ENCODE peak calls at places on chromosome 2, in six cellular contexts. Z, T, H, M, Q and P are unnamed samples.

GRCh38 chr2:16247371-16248177 is 307.2 kb downstream of the MYCN start:
- DNase-seq in H (peak; percentile 9), Q (no peak), M (no peak), T (no peak), Z (no peak), P (no peak)

GRCh38 chr2:64607381-64607780 is 46.3 kb downstream of the SERTAD2 start:
- DNase-seq in Q (no peak), T (no peak), H (no peak), Z (no peak), M (no peak), P (no peak)

GRCh38 chr2:224025874-224026273 is 13.2 kb downstream of the SERPINE2 start:
- DNase-seq in T (peak; percentile 77), Z (peak; percentile 50), Q (no peak), H (no peak), M (peak; percentile 32), P (no peak)

GRCh38 chr2:238566001-238566645 is 139.4 kb downstream of the ASB1 start:
- DNase-seq in M (no peak), H (no peak), T (no peak), Z (no peak), Q (no peak), P (no peak)

GRCh38 chr2:217398860-217399259 is 539.0 kb upstream of the TNP1 start:
- DNase-seq in M (no peak), T (no peak), Q (no peak), H (no peak), Z (no peak), P (no peak)

GRCh38 chr2:165573534-165574461 is 104.3 kb downstream of the CSRNP3 start:
- DNase-seq in T (no peak), Z (peak; percentile 91), H (peak; percentile 66), M (no peak), Q (peak; percentile 61), P (peak; percentile 52)

GRCh38 chr2:10978112-10978670 is 66.5 kb downstream of the KCNF1 start:
- DNase-seq in Q (no peak), Z (no peak), H (no peak), M (no peak), T (no peak), P (no peak)

GRCh38 chr2:51829477-51829876 is 797.5 kb upstream of the NRXN1 start:
- DNase-seq in Z (no peak), H (no peak), T (no peak), Q (no peak), M (no peak), P (no peak)

GRCh38 chr2:45170976-45171514 is 161.8 kb upstream of the SIX2 start:
- DNase-seq in M (no peak), T (no peak), Q (no peak), H (no peak), Z (no peak), P (no peak)

GRCh38 chr2:200367155-200367554 is 60.7 kb downstream of the SPATS2L start:
- DNase-seq in M (no peak), Z (no peak), Q (no peak), H (no peak), T (no peak), P (no peak)

GRCh38 chr2:115908731-115909130 is 1466.3 kb downstream of the DPP10 start:
- DNase-seq in T (no peak), Q (no peak), H (no peak), Z (no peak), M (no peak), P (no peak)

GRCh38 chr2:3789246-3789645 is 85.9 kb downstream of the DCDC2C start:
- DNase-seq in Q (no peak), H (no peak), T (no peak), M (no peak), Z (no peak), P (no peak)

GRCh38 chr2:26454561-26455001 is 23.3 kb downstream of the OTOF start:
- DNase-seq in Z (no peak), H (no peak), Q (no peak), M (no peak), T (no peak), P (no peak)